ENCODE peak calls at places on chromosome 22, in nine cellular contexts. One of them, this sample, is unnamed.

GRCh38 chr22:38715176-38715764 is 9.5 kb downstream of the GTPBP1 start:
- DNase-seq in A549: no peak
- DNase-seq in fibroblast of mammary gland: no peak
- DNase-seq in uterus: no peak
- DNase-seq in HCT116: no peak
- DNase-seq in fibroblast of pulmonary artery: no peak
- DNase-seq in body of pancreas: no peak
- DNase-seq in endothelial cell: no peak
- DNase-seq in cardiac muscle cell: no peak
- DNase-seq in this sample: no peak

GRCh38 chr22:45330548-45330947 is 20.8 kb downstream of the FAM118A start:
- DNase-seq in uterus: no peak
- DNase-seq in endothelial cell: no peak
- DNase-seq in fibroblast of mammary gland: no peak
- DNase-seq in body of pancreas: no peak
- DNase-seq in HCT116: no peak
- DNase-seq in cardiac muscle cell: no peak
- DNase-seq in A549: no peak
- DNase-seq in fibroblast of pulmonary artery: no peak
- DNase-seq in this sample: no peak

GRCh38 chr22:35930933-35931332 is 97.7 kb downstream of the RBFOX2 start:
- DNase-seq in cardiac muscle cell: peak
- DNase-seq in HCT116: peak
- DNase-seq in body of pancreas: peak
- DNase-seq in fibroblast of pulmonary artery: peak
- DNase-seq in endothelial cell: peak
- DNase-seq in A549: peak
- DNase-seq in fibroblast of mammary gland: peak
- DNase-seq in uterus: no peak
- DNase-seq in this sample: no peak

GRCh38 chr22:48475661-48476345 is 1351.9 kb downstream of the BRD1 start:
- DNase-seq in uterus: no peak
- DNase-seq in endothelial cell: no peak
- DNase-seq in cardiac muscle cell: no peak
- DNase-seq in fibroblast of pulmonary artery: no peak
- DNase-seq in fibroblast of mammary gland: no peak
- DNase-seq in body of pancreas: no peak
- DNase-seq in A549: no peak
- DNase-seq in HCT116: no peak
- DNase-seq in this sample: no peak

GRCh38 chr22:35344956-35345690 is 35.8 kb upstream of the HMOX1 start:
- DNase-seq in HCT116: no peak
- DNase-seq in uterus: no peak
- DNase-seq in body of pancreas: no peak
- DNase-seq in fibroblast of pulmonary artery: no peak
- DNase-seq in fibroblast of mammary gland: no peak
- DNase-seq in A549: no peak
- DNase-seq in endothelial cell: no peak
- DNase-seq in cardiac muscle cell: no peak
- DNase-seq in this sample: no peak

GRCh38 chr22:19663821-19664325 is 50.4 kb upstream of the SEPTIN5 start:
- DNase-seq in HCT116: no peak
- DNase-seq in fibroblast of mammary gland: peak
- DNase-seq in uterus: peak
- DNase-seq in cardiac muscle cell: no peak
- DNase-seq in endothelial cell: no peak
- DNase-seq in body of pancreas: peak
- DNase-seq in fibroblast of pulmonary artery: peak
- DNase-seq in A549: no peak
- DNase-seq in this sample: no peak

GRCh38 chr22:20571531-20572007 is 64.2 kb downstream of the MED15 start:
- DNase-seq in HCT116: no peak
- DNase-seq in fibroblast of pulmonary artery: peak
- DNase-seq in fibroblast of mammary gland: peak
- DNase-seq in uterus: no peak
- DNase-seq in endothelial cell: peak
- DNase-seq in A549: peak
- DNase-seq in cardiac muscle cell: peak
- DNase-seq in body of pancreas: no peak
- DNase-seq in this sample: no peak

GRCh38 chr22:31753005-31753633 is 700 bp upstream of the DEPDC5 start:
- DNase-seq in endothelial cell: peak
- DNase-seq in fibroblast of mammary gland: no peak
- DNase-seq in A549: peak
- DNase-seq in cardiac muscle cell: peak
- DNase-seq in uterus: peak
- DNase-seq in body of pancreas: peak
- DNase-seq in fibroblast of pulmonary artery: no peak
- DNase-seq in HCT116: no peak
- DNase-seq in this sample: peak

GRCh38 chr22:32413715-32414114 is 1.7 kb upstream of the RTCB start:
- DNase-seq in cardiac muscle cell: peak
- DNase-seq in fibroblast of pulmonary artery: peak
- DNase-seq in endothelial cell: peak
- DNase-seq in A549: peak
- DNase-seq in HCT116: peak
- DNase-seq in body of pancreas: no peak
- DNase-seq in fibroblast of mammary gland: peak
- DNase-seq in uterus: no peak
- DNase-seq in this sample: no peak

GRCh38 chr22:35065796-35066218 is at the start of gene ISX:
- DNase-seq in uterus: no peak
- DNase-seq in HCT116: no peak
- DNase-seq in fibroblast of mammary gland: no peak
- DNase-seq in body of pancreas: no peak
- DNase-seq in endothelial cell: no peak
- DNase-seq in fibroblast of pulmonary artery: no peak
- DNase-seq in cardiac muscle cell: no peak
- DNase-seq in A549: no peak
- DNase-seq in this sample: no peak

GRCh38 chr22:35538801-35539321 is 1.8 kb upstream of the RASD2 start:
- DNase-seq in uterus: no peak
- DNase-seq in fibroblast of mammary gland: no peak
- DNase-seq in A549: peak
- DNase-seq in cardiac muscle cell: peak
- DNase-seq in endothelial cell: peak
- DNase-seq in HCT116: peak
- DNase-seq in fibroblast of pulmonary artery: no peak
- DNase-seq in body of pancreas: no peak
- DNase-seq in this sample: no peak

GRCh38 chr22:40348025-40348658 is 1.8 kb downstream of the ADSL start:
- DNase-seq in HCT116: peak
- DNase-seq in fibroblast of mammary gland: peak
- DNase-seq in uterus: no peak
- DNase-seq in cardiac muscle cell: peak
- DNase-seq in A549: peak
- DNase-seq in endothelial cell: peak
- DNase-seq in body of pancreas: peak
- DNase-seq in fibroblast of pulmonary artery: peak
- DNase-seq in this sample: no peak

GRCh38 chr22:25406510-25407210 is 157.8 kb upstream of the GRK3 start:
- DNase-seq in fibroblast of mammary gland: no peak
- DNase-seq in HCT116: no peak
- DNase-seq in uterus: no peak
- DNase-seq in fibroblast of pulmonary artery: no peak
- DNase-seq in cardiac muscle cell: no peak
- DNase-seq in A549: no peak
- DNase-seq in endothelial cell: no peak
- DNase-seq in body of pancreas: peak
- DNase-seq in this sample: no peak
- TF ChIP-seq CTCF in fibroblast of mammary gland: no peak
- TF ChIP-seq CTCF in HCT116: no peak
- TF ChIP-seq CTCF in uterus: no peak
- TF ChIP-seq CTCF in fibroblast of pulmonary artery: no peak
- TF ChIP-seq CTCF in cardiac muscle cell: no peak
- TF ChIP-seq CTCF in A549: no peak
- TF ChIP-seq CTCF in endothelial cell: no peak
- TF ChIP-seq CTCF in body of pancreas: no peak
- TF ChIP-seq CTCF in this sample: no peak

GRCh38 chr22:49765091-49765771 is 62.4 kb downstream of the BRD1 start:
- DNase-seq in uterus: no peak
- DNase-seq in body of pancreas: no peak
- DNase-seq in endothelial cell: no peak
- DNase-seq in HCT116: no peak
- DNase-seq in fibroblast of mammary gland: no peak
- DNase-seq in cardiac muscle cell: no peak
- DNase-seq in A549: no peak
- DNase-seq in fibroblast of pulmonary artery: no peak
- DNase-seq in this sample: no peak

GRCh38 chr22:49763138-49763537 is 64.5 kb downstream of the BRD1 start:
- DNase-seq in uterus: no peak
- DNase-seq in body of pancreas: no peak
- DNase-seq in HCT116: no peak
- DNase-seq in A549: no peak
- DNase-seq in fibroblast of mammary gland: no peak
- DNase-seq in fibroblast of pulmonary artery: no peak
- DNase-seq in cardiac muscle cell: no peak
- DNase-seq in endothelial cell: no peak
- DNase-seq in this sample: no peak

GRCh38 chr22:49761836-49762235 is 65.8 kb downstream of the BRD1 start:
- DNase-seq in HCT116: no peak
- DNase-seq in A549: no peak
- DNase-seq in fibroblast of pulmonary artery: no peak
- DNase-seq in uterus: no peak
- DNase-seq in fibroblast of mammary gland: no peak
- DNase-seq in endothelial cell: no peak
- DNase-seq in body of pancreas: no peak
- DNase-seq in cardiac muscle cell: no peak
- DNase-seq in this sample: no peak

GRCh38 chr22:49764151-49764581 is 63.5 kb downstream of the BRD1 start:
- DNase-seq in uterus: no peak
- DNase-seq in A549: no peak
- DNase-seq in cardiac muscle cell: no peak
- DNase-seq in body of pancreas: no peak
- DNase-seq in endothelial cell: no peak
- DNase-seq in fibroblast of pulmonary artery: no peak
- DNase-seq in fibroblast of mammary gland: peak
- DNase-seq in HCT116: no peak
- DNase-seq in this sample: no peak

DNA sequence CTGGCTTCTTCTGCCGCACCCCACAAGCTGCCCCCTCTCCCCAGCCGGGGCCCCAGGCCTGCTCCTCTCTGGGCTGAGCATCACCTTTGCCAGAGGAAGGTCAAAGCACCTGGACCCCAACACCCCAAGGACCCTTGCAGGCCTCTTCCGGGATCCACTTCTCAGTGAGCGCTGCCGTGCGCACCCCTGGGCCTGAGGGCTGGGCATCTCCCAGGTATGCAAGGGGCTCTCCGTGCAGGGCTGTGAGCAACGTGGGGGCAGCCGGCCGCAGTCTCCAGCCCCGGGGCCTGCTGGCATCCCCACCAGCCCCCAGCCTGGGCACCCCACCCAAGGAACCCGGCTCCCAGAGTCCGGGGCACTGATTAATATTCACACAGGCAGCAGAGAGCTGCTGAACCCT is 64.0 kb downstream of the BRD1 start:
- DNase-seq in HCT116: no peak
- DNase-seq in uterus: no peak
- DNase-seq in endothelial cell: no peak
- DNase-seq in body of pancreas: no peak
- DNase-seq in fibroblast of pulmonary artery: no peak
- DNase-seq in cardiac muscle cell: no peak
- DNase-seq in A549: no peak
- DNase-seq in fibroblast of mammary gland: no peak
- DNase-seq in this sample: no peak
- TF ChIP-seq CTCF in HCT116: no peak
- TF ChIP-seq CTCF in uterus: no peak
- TF ChIP-seq CTCF in endothelial cell: no peak
- TF ChIP-seq CTCF in body of pancreas: no peak
- TF ChIP-seq CTCF in fibroblast of pulmonary artery: no peak
- TF ChIP-seq CTCF in cardiac muscle cell: no peak
- TF ChIP-seq CTCF in A549: no peak
- TF ChIP-seq CTCF in fibroblast of mammary gland: no peak
- TF ChIP-seq CTCF in this sample: no peak

GRCh38 chr22:43889366-43890253 is 2.2 kb downstream of the PNPLA5 start:
- DNase-seq in HCT116: no peak
- DNase-seq in fibroblast of mammary gland: peak
- DNase-seq in uterus: no peak
- DNase-seq in body of pancreas: no peak
- DNase-seq in endothelial cell: no peak
- DNase-seq in fibroblast of pulmonary artery: peak
- DNase-seq in A549: peak
- DNase-seq in cardiac muscle cell: no peak
- DNase-seq in this sample: no peak
- TF ChIP-seq CTCF in HCT116: peak
- TF ChIP-seq CTCF in fibroblast of mammary gland: peak
- TF ChIP-seq CTCF in uterus: no peak
- TF ChIP-seq CTCF in body of pancreas: no peak
- TF ChIP-seq CTCF in endothelial cell: no peak
- TF ChIP-seq CTCF in fibroblast of pulmonary artery: no peak
- TF ChIP-seq CTCF in A549: no peak
- TF ChIP-seq CTCF in cardiac muscle cell: no peak
- TF ChIP-seq CTCF in this sample: no peak

GRCh38 chr22:27802389-27803079 is 978 bp upstream of the MN1 start:
- DNase-seq in A549: no peak
- DNase-seq in fibroblast of mammary gland: no peak
- DNase-seq in fibroblast of pulmonary artery: no peak
- DNase-seq in cardiac muscle cell: no peak
- DNase-seq in endothelial cell: no peak
- DNase-seq in body of pancreas: no peak
- DNase-seq in uterus: no peak
- DNase-seq in HCT116: no peak
- DNase-seq in this sample: no peak

GRCh38 chr22:27799334-27800249 is 2.0 kb downstream of the MN1 start:
- DNase-seq in endothelial cell: no peak
- DNase-seq in HCT116: no peak
- DNase-seq in cardiac muscle cell: peak
- DNase-seq in fibroblast of mammary gland: no peak
- DNase-seq in fibroblast of pulmonary artery: peak
- DNase-seq in body of pancreas: no peak
- DNase-seq in A549: no peak
- DNase-seq in uterus: no peak
- DNase-seq in this sample: no peak

GRCh38 chr22:27801616-27802388 is at the start of gene MN1:
- DNase-seq in fibroblast of pulmonary artery: peak
- DNase-seq in cardiac muscle cell: peak
- DNase-seq in uterus: no peak
- DNase-seq in body of pancreas: peak
- DNase-seq in HCT116: no peak
- DNase-seq in A549: peak
- DNase-seq in fibroblast of mammary gland: peak
- DNase-seq in endothelial cell: peak
- DNase-seq in this sample: no peak

GRCh38 chr22:27800250-27801131 is 1.1 kb downstream of the MN1 start:
- DNase-seq in uterus: no peak
- DNase-seq in HCT116: no peak
- DNase-seq in fibroblast of pulmonary artery: peak
- DNase-seq in body of pancreas: no peak
- DNase-seq in A549: no peak
- DNase-seq in fibroblast of mammary gland: no peak
- DNase-seq in cardiac muscle cell: peak
- DNase-seq in endothelial cell: no peak
- DNase-seq in this sample: no peak

DNA sequence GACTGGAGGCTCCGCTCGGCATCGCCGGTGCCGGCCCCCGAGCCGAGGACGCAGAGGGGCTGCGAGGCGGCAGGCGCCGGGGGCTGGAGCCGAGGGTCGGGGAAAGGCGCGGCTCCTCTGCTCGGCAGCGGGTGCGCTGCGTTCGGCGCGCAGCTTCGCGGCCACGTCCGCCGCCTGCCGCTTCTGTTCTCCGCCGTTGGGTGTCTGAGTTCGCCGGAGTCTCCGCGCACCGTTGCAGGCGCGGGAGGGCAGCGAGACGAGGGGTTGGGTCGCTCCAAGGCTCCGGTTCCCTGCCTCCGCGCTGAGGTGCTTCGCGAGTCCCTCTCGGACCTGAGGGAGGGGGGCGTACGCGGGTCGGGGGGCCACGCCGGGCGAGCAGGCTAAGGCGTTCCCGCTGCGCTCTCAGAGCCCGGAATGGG is 350 bp downstream of the MN1 start:
- DNase-seq in body of pancreas: no peak
- DNase-seq in cardiac muscle cell: peak
- DNase-seq in fibroblast of pulmonary artery: peak
- DNase-seq in HCT116: no peak
- DNase-seq in uterus: no peak
- DNase-seq in fibroblast of mammary gland: peak
- DNase-seq in A549: peak
- DNase-seq in endothelial cell: peak
- DNase-seq in this sample: no peak
- TF ChIP-seq CTCF in body of pancreas: no peak
- TF ChIP-seq CTCF in cardiac muscle cell: peak
- TF ChIP-seq CTCF in fibroblast of pulmonary artery: no peak
- TF ChIP-seq CTCF in HCT116: no peak
- TF ChIP-seq CTCF in uterus: no peak
- TF ChIP-seq CTCF in fibroblast of mammary gland: no peak
- TF ChIP-seq CTCF in A549: no peak
- TF ChIP-seq CTCF in endothelial cell: no peak
- TF ChIP-seq CTCF in this sample: no peak